ENCODE peak calls at places on chromosomes 11 and 22, in seven cellular contexts. G is NCI-H1417 treated with DMSO at 0.1 percent for 48 hours; Y is stimulated activated CD8-positive, alpha-beta memory T cell treated with anti-CD3 and anti-CD28 coated beads, Interleukin-4, amount 100 ng/mL, for 1 hour; O is omental fat pad; H is chondrocyte; E is activated CD8-positive, alpha-beta memory T cell treated with anti-CD3 and anti-CD28 coated beads, Interleukin-2, amount 50 U/mL, for 48 hours; S is activated B cell treated with CpG ODN at 0.5 μM for 24 hours. C is an unnamed sample.

GRCh38 chr11:109680127-109680526 is 258.1 kb downstream of the C11orf87 start:
- DNase-seq in G (no peak), Y (no peak), O (no peak), H (no peak), E (no peak), S (no peak), C (no peak)

GRCh38 chr11:279040-279965 is 1.1 kb downstream of the NLRP6 start:
- DNase-seq in G (no peak), Y (no peak), O (no peak), H (peak), E (peak), S (no peak), C (peak)

GRCh38 chr11:81026008-81026407 is 1585.2 kb upstream of the TENM4 start:
- DNase-seq in G (no peak), Y (no peak), O (no peak), H (no peak), E (no peak), S (no peak), C (no peak)

GRCh38 chr22:21917206-21917958 is 35.3 kb downstream of the PPM1F start:
- DNase-seq in G (no peak), Y (no peak), O (no peak), H (no peak), E (no peak), S (no peak), C (no peak)

GRCh38 chr11:64094463-64095223 is 58.9 kb downstream of the FLRT1 start:
- DNase-seq in G (no peak), Y (no peak), O (no peak), H (no peak), E (no peak), S (no peak), C (no peak)

GRCh38 chr22:37115032-37115431 is 5.5 kb upstream of the TMPRSS6 start:
- DNase-seq in G (no peak), Y (no peak), O (no peak), H (no peak), E (no peak), S (no peak), C (no peak)

GRCh38 chr11:22192289-22192641 is 620 bp upstream of the ANO5 start:
- DNase-seq in G (no peak), Y (no peak), O (no peak), H (no peak), E (no peak), S (no peak), C (no peak)

GRCh38 chr11:33980896-33981295 is 70.6 kb upstream of the CAPRIN1 start:
- DNase-seq in G (no peak), Y (no peak), O (no peak), H (no peak), E (no peak), S (no peak), C (no peak)

GRCh38 chr11:44224867-44225501 is 85.0 kb downstream of the ALX4 start:
- DNase-seq in G (no peak), Y (no peak), O (no peak), H (no peak), E (no peak), S (no peak), C (no peak)

GRCh38 chr11:75815345-75815983 is 454 bp downstream of the UVRAG start:
- DNase-seq in G (no peak), Y (no peak), O (no peak), H (no peak), E (no peak), S (peak), C (no peak)

GRCh38 chr11:12133539-12134238 is 23.3 kb downstream of the MICAL2 start:
- DNase-seq in G (no peak), Y (no peak), O (no peak), H (no peak), E (no peak), S (no peak), C (peak)

GRCh38 chr11:108591893-108592292 is 1.7 kb downstream of the EXPH5 start:
- DNase-seq in G (no peak), Y (no peak), O (no peak), H (no peak), E (no peak), S (no peak), C (no peak)

GRCh38 chr11:68928481-68928880 is 24.8 kb downstream of the IGHMBP2 start:
- DNase-seq in G (no peak), Y (no peak), O (no peak), H (peak), E (no peak), S (no peak), C (no peak)

GRCh38 chr11:19938051-19938856 is 222.0 kb downstream of the DBX1 start:
- DNase-seq in G (no peak), Y (no peak), O (peak), H (no peak), E (peak), S (no peak), C (no peak)

GRCh38 chr22:25008666-25009065 is 56.1 kb downstream of the KIAA1671 start:
- DNase-seq in G (no peak), Y (no peak), O (no peak), H (no peak), E (no peak), S (no peak), C (no peak)

GRCh38 chr22:16774911-16775529 is 50.2 kb downstream of the XKR3 start:
- DNase-seq in G (no peak), Y (no peak), O (no peak), H (no peak), E (no peak), S (no peak), C (no peak)

GRCh38 chr11:115054541-115055538 is 376.5 kb downstream of the NXPE2 start:
- DNase-seq in G (peak), Y (no peak), O (no peak), H (no peak), E (no peak), S (no peak), C (no peak)

GRCh38 chr11:128896356-128896755 is 5.2 kb downstream of the KCNJ5 start:
- DNase-seq in G (no peak), Y (no peak), O (no peak), H (no peak), E (no peak), S (no peak), C (no peak)

GRCh38 chr11:105152556-105152955 is 13.0 kb upstream of the CARD18 start:
- DNase-seq in G (no peak), Y (no peak), O (no peak), H (no peak), E (no peak), S (no peak), C (no peak)

GRCh38 chr11:68962527-68963250 is 18.1 kb downstream of the MRGPRD start:
- DNase-seq in G (no peak), Y (no peak), O (no peak), H (peak), E (no peak), S (no peak), C (peak)

GRCh38 chr11:66338276-66339162 is 2.3 kb upstream of the RIN1 start:
- DNase-seq in G (no peak), Y (no peak), O (no peak), H (peak), E (no peak), S (no peak), C (no peak)

GRCh38 chr11:9053631-9054030 is 37.8 kb downstream of the SCUBE2 start:
- DNase-seq in G (no peak), Y (no peak), O (no peak), H (no peak), E (no peak), S (no peak), C (no peak)

GRCh38 chr22:43308451-43309235 is 34.5 kb downstream of the SCUBE1 start:
- DNase-seq in G (no peak), Y (no peak), O (no peak), H (peak), E (no peak), S (no peak), C (no peak)

GRCh38 chr11:63212742-63213141 is 30.7 kb downstream of the SLC22A25 start:
- DNase-seq in G (no peak), Y (no peak), O (no peak), H (no peak), E (no peak), S (no peak), C (no peak)

GRCh38 chr22:30864441-30865420 is 103.8 kb downstream of the MORC2 start:
- DNase-seq in G (no peak), Y (no peak), O (no peak), H (no peak), E (peak), S (peak), C (peak)

GRCh38 chr11:66886671-66887221 is 29.9 kb downstream of the LRFN4 start:
- DNase-seq in G (no peak), Y (no peak), O (no peak), H (no peak), E (no peak), S (no peak), C (no peak)